ENCODE peak calls at places on chromosomes 16 and 17, in nine cellular contexts. L, C, V, R, B, O, U, E and Z are unnamed samples.

GRCh38 chr17:66945451-66945850 is 19.1 kb upstream of the CACNG4 start:
- DNase-seq in L (no peak), C (no peak), V (no peak), R (no peak), B (no peak), O (peak), U (no peak), E (no peak), Z (no peak)

GRCh38 chr17:80955078-80955477 is 36.6 kb upstream of the CHMP6 start:
- DNase-seq in L (no peak), C (no peak), V (no peak), R (no peak), B (no peak), O (no peak), U (no peak), E (no peak), Z (no peak)

GRCh38 chr17:35372846-35373531 is 432 bp downstream of the SLFN11 start:
- DNase-seq in L (no peak), C (no peak), V (no peak), R (no peak), B (no peak), O (peak), U (no peak), E (no peak), Z (no peak)

GRCh38 chr17:27315322-27315721 is 21.4 kb downstream of the WSB1 start:
- DNase-seq in L (peak), C (peak), V (no peak), R (peak), B (peak), O (no peak), U (peak), E (peak), Z (peak)

GRCh38 chr16:20285993-20286499 is 41.3 kb downstream of the GP2 start:
- DNase-seq in L (no peak), C (no peak), V (peak), R (no peak), B (no peak), O (no peak), U (no peak), E (no peak), Z (no peak)

GRCh38 chr17:59372138-59372751 is 40.8 kb downstream of the YPEL2 start:
- DNase-seq in L (no peak), C (no peak), V (no peak), R (no peak), B (peak), O (peak), U (no peak), E (no peak), Z (no peak)

GRCh38 chr17:14616508-14616907 is 315.6 kb downstream of the HS3ST3B1 start:
- DNase-seq in L (no peak), C (no peak), V (no peak), R (no peak), B (no peak), O (no peak), U (no peak), E (no peak), Z (no peak)

GRCh38 chr16:11626657-11627291 is 40.1 kb upstream of the LITAF start:
- DNase-seq in L (no peak), C (no peak), V (no peak), R (no peak), B (no peak), O (no peak), U (no peak), E (no peak), Z (no peak)

GRCh38 chr17:72421128-72422092 is 300.6 kb downstream of the SOX9 start:
- DNase-seq in L (peak), C (no peak), V (no peak), R (no peak), B (no peak), O (peak), U (peak), E (peak), Z (peak)

GRCh38 chr16:22728167-22728836 is 85.7 kb upstream of the HS3ST2 start:
- DNase-seq in L (no peak), C (peak), V (no peak), R (peak), B (no peak), O (no peak), U (no peak), E (no peak), Z (no peak)

GRCh38 chr17:62824290-62825135 is 16.4 kb upstream of the MARCHF10 start:
- DNase-seq in L (no peak), C (no peak), V (peak), R (no peak), B (no peak), O (no peak), U (no peak), E (peak), Z (peak)

GRCh38 chr16:14003119-14003570 is 68.0 kb upstream of the MRTFB start:
- DNase-seq in L (no peak), C (peak), V (peak), R (peak), B (peak), O (peak), U (peak), E (no peak), Z (no peak)

GRCh38 chr17:76558210-76559095 is 18.6 kb downstream of the PRCD start:
- DNase-seq in L (peak), C (peak), V (no peak), R (no peak), B (peak), O (peak), U (no peak), E (no peak), Z (no peak)

GRCh38 chr17:33014751-33015150 is 23.1 kb downstream of the SPACA3 start:
- DNase-seq in L (no peak), C (no peak), V (no peak), R (no peak), B (no peak), O (no peak), U (no peak), E (no peak), Z (no peak)

GRCh38 chr16:29876578-29877249 is 13.7 kb upstream of the CDIPT start:
- DNase-seq in L (no peak), C (no peak), V (no peak), R (no peak), B (no peak), O (no peak), U (no peak), E (no peak), Z (no peak)